ENCODE peak calls at places on chromosomes 3 and 15, in ten cellular contexts. K is neural crest cell, H is H54, D is NCI-H460, X is prostate gland, Q is GM19239, G is lung, Y is GM13976, Z is hippocampal formation, W is psoas muscle. J is an unnamed sample.

GRCh38 chr3:16824085-16824696 is 60.6 kb upstream of the PLCL2 start:
- DNase-seq in K (no peak), H (no peak), D (no peak), X (no peak), Q (no peak), G (no peak), Y (no peak), Z (no peak), W (no peak), J (no peak)

GRCh38 chr3:164683516-164683915 is 394.8 kb downstream of the SI start:
- DNase-seq in K (no peak), H (no peak), D (no peak), X (no peak), Q (no peak), G (no peak), Y (no peak), Z (no peak), W (no peak), J (no peak)

GRCh38 chr3:141201122-141201521 is 30.5 kb upstream of the PXYLP1 start:
- DNase-seq in K (no peak), H (no peak), D (no peak), X (no peak), Q (no peak), G (no peak), Y (no peak), Z (no peak), W (no peak), J (no peak)

GRCh38 chr3:161096771-161097367 is 8.3 kb downstream of the B3GALNT1 start:
- DNase-seq in K (no peak), H (no peak), D (peak), X (no peak), Q (no peak), G (no peak), Y (no peak), Z (no peak), W (no peak), J (no peak)

GRCh38 chr15:38895326-38896282 is 331.0 kb upstream of the RASGRP1 start:
- DNase-seq in K (no peak), H (no peak), D (no peak), X (no peak), Q (no peak), G (no peak), Y (no peak), Z (no peak), W (no peak), J (no peak)

GRCh38 chr3:101133638-101134037 is 140.4 kb upstream of the ABI3BP start:
- DNase-seq in K (no peak), H (no peak), D (no peak), X (no peak), Q (no peak), G (no peak), Y (no peak), Z (no peak), W (no peak), J (no peak)

GRCh38 chr3:51718547-51719412 is 11.9 kb downstream of the GRM2 start:
- DNase-seq in K (peak), H (peak), D (peak), X (no peak), Q (peak), G (no peak), Y (peak), Z (no peak), W (peak), J (peak)

GRCh38 chr3:4943553-4943952 is 35.7 kb upstream of the BHLHE40 start:
- DNase-seq in K (no peak), H (no peak), D (no peak), X (no peak), Q (no peak), G (no peak), Y (no peak), Z (no peak), W (no peak), J (no peak)

GRCh38 chr3:101936419-101937331 is 87.4 kb downstream of the NFKBIZ start:
- DNase-seq in K (no peak), H (peak), D (peak), X (no peak), Q (peak), G (no peak), Y (peak), Z (no peak), W (no peak), J (no peak)

GRCh38 chr3:194058189-194058571 is 77.8 kb upstream of the HES1 start:
- DNase-seq in K (peak), H (no peak), D (peak), X (peak), Q (peak), G (peak), Y (peak), Z (no peak), W (peak), J (no peak)

GRCh38 chr3:42213417-42213816 is 52.6 kb downstream of the CCK start:
- DNase-seq in K (no peak), H (no peak), D (no peak), X (no peak), Q (no peak), G (no peak), Y (no peak), Z (no peak), W (no peak), J (no peak)

GRCh38 chr3:47799733-47800132 is 3.2 kb upstream of the DHX30 start:
- DNase-seq in K (no peak), H (no peak), D (no peak), X (no peak), Q (no peak), G (no peak), Y (no peak), Z (no peak), W (no peak), J (no peak)

GRCh38 chr3:165254812-165255211 is 58.6 kb upstream of the SLITRK3 start:
- DNase-seq in K (no peak), H (peak), D (peak), X (no peak), Q (no peak), G (no peak), Y (no peak), Z (peak), W (no peak), J (no peak)

GRCh38 chr3:157136647-157137387 is 23.1 kb downstream of the CCNL1 start:
- DNase-seq in K (no peak), H (no peak), D (no peak), X (peak), Q (no peak), G (no peak), Y (no peak), Z (no peak), W (peak), J (no peak)

GRCh38 chr3:9217784-9218513 is 31.5 kb downstream of the SRGAP3 start:
- DNase-seq in K (no peak), H (no peak), D (no peak), X (no peak), Q (no peak), G (no peak), Y (no peak), Z (no peak), W (no peak), J (no peak)

GRCh38 chr3:170808041-170808440 is 62.0 kb downstream of the RPL22L1 start:
- DNase-seq in K (no peak), H (no peak), D (no peak), X (no peak), Q (no peak), G (no peak), Y (no peak), Z (no peak), W (no peak), J (no peak)

GRCh38 chr3:159732172-159733111 is 256.2 kb upstream of the IL12A start:
- DNase-seq in K (no peak), H (no peak), D (no peak), X (peak), Q (no peak), G (peak), Y (no peak), Z (no peak), W (no peak), J (no peak)

GRCh38 chr15:82538961-82539689 is 1.1 kb downstream of the RPS17 start:
- DNase-seq in K (no peak), H (no peak), D (no peak), X (no peak), Q (no peak), G (no peak), Y (no peak), Z (no peak), W (no peak), J (no peak)

GRCh38 chr15:85091990-85092389 is 110.3 kb downstream of the PDE8A start:
- DNase-seq in K (no peak), H (no peak), D (no peak), X (no peak), Q (no peak), G (no peak), Y (no peak), Z (peak), W (no peak), J (no peak)

GRCh38 chr3:189267981-189268613 is 96.3 kb downstream of the TPRG1 start:
- DNase-seq in K (no peak), H (peak), D (peak), X (no peak), Q (no peak), G (no peak), Y (no peak), Z (no peak), W (no peak), J (no peak)

GRCh38 chr3:172461530-172462138 is 13.4 kb upstream of the GHSR start:
- DNase-seq in K (no peak), H (no peak), D (peak), X (no peak), Q (peak), G (no peak), Y (peak), Z (peak), W (no peak), J (no peak)

GRCh38 chr15:77784361-77785292 is 151.9 kb upstream of the LINGO1 start:
- DNase-seq in K (peak), H (peak), D (peak), X (no peak), Q (peak), G (no peak), Y (peak), Z (no peak), W (no peak), J (no peak)

GRCh38 chr3:46998121-46998851 is 18.8 kb downstream of the NBEAL2 start:
- DNase-seq in K (peak), H (peak), D (peak), X (peak), Q (peak), G (peak), Y (peak), Z (no peak), W (peak), J (no peak)